ENCODE peak calls at places on chromosomes 6 and 20, in eight cellular contexts. X is psoas muscle, H is tibial nerve, V is BJ, C is GM10248, F is cardiac muscle cell, Y is RWPE1, Q is heart left ventricle. K is an unnamed sample.

GRCh38 chr6:87794922-87795885 is 93.2 kb upstream of the AKIRIN2 start:
- DNase-seq in X (no peak), V (no peak), Y (no peak), Q (no peak), H (no peak), C (no peak), F (no peak), K (no peak)

GRCh38 chr6:87391334-87391733 is 16.4 kb upstream of the CFAP206 start:
- DNase-seq in C (peak; percentile 48), X (no peak), F (peak; percentile 52), H (no peak), Q (no peak), V (no peak), Y (peak; percentile 36), K (peak; percentile 10)

GRCh38 chr6:15553031-15553430 is 109.8 kb downstream of the DTNBP1 start:
- DNase-seq in C (no peak), X (no peak), Q (no peak), Y (no peak), V (no peak), H (no peak), F (no peak), K (no peak)

GRCh38 chr20:64053841-64054661 is 4.6 kb upstream of the SOX18 start:
- DNase-seq in Y (no peak), F (peak; percentile 92), H (no peak), Q (peak; percentile 87), C (peak; percentile 62), V (no peak), X (peak; percentile 61), K (no peak)

GRCh38 chr20:57908691-57909090 is 198.9 kb upstream of the PMEPA1 start:
- DNase-seq in X (no peak), Y (no peak), C (no peak), H (no peak), F (no peak), Q (no peak), V (no peak), K (no peak)

GRCh38 chr6:2763876-2764540 is 1.2 kb upstream of the WRNIP1 start:
- DNase-seq in Q (peak; percentile 66), X (no peak), H (no peak), C (no peak), V (no peak), Y (no peak), F (no peak), K (no peak)

GRCh38 chr20:16228722-16229121 is 344.5 kb downstream of the KIF16B start:
- DNase-seq in H (no peak), Q (no peak), F (no peak), V (no peak), C (no peak), X (no peak), Y (no peak), K (no peak)

GRCh38 chr6:113857565-113858066 is 471 bp downstream of the MARCKS start:
- DNase-seq in H (peak; percentile 32), Q (peak; percentile 60), F (no peak), Y (peak; percentile 28), C (peak; percentile 18), V (no peak), X (peak; percentile 27), K (no peak)

GRCh38 chr6:44432726-44433125 is 45.2 kb downstream of the CDC5L start:
- DNase-seq in Q (no peak), H (no peak), C (no peak), X (no peak), V (no peak), F (no peak), Y (no peak), K (no peak)

GRCh38 chr6:44428682-44429081 is 41.2 kb downstream of the CDC5L start:
- DNase-seq in Q (no peak), H (no peak), X (no peak), F (no peak), V (no peak), Y (no peak), C (no peak), K (no peak)

GRCh38 chr6:44430322-44430721 is 42.8 kb downstream of the CDC5L start:
- DNase-seq in Q (no peak), X (no peak), H (no peak), F (peak; percentile 62), C (no peak), V (no peak), Y (no peak), K (no peak)

GRCh38 chr6:44432227-44432626 is 44.7 kb downstream of the CDC5L start:
- DNase-seq in Q (no peak), Y (no peak), C (no peak), X (no peak), F (no peak), H (no peak), V (no peak), K (no peak)

DNA sequence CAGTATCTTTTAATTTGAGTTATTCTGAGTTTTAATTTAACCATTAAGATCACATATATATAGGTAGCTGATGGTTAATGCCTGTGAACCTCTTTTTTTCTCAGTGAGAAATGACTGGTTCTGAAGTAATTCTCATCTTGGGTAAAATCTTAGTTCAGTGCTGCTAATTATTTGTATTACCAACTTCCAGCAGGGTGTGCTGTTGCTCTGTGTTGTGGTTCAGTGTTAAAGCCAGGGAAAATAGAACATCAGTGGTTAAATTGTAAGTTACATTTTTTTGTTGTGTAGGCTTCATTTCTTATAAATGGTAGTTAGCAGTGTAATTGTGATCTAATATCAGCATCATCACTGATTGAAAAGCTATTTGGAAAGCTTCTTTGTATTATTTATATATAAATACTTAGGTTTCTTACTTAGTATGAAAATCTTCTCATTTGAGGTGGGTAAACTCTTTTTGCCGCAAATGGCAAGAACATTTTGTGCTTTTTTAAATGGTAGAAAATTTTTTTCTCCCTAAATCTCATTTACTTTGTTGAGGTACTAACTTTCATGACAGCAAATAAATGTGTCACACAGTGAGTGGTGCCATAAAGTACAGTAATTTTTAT is 43.7 kb downstream of the CDC5L start:
- DNase-seq in C (peak; percentile 42), Q (no peak), F (peak; percentile 82), X (peak; percentile 21), Y (peak; percentile 37), V (no peak), H (peak; percentile 78), K (peak; percentile 42)
- TF ChIP-seq CTCF in C (peak; percentile 72), Q (peak; percentile 65), F (peak; percentile 67), X (peak; percentile 81), Y (peak; percentile 72), V (peak; percentile 73), H (peak; percentile 71), K (peak; percentile 80)

DNA sequence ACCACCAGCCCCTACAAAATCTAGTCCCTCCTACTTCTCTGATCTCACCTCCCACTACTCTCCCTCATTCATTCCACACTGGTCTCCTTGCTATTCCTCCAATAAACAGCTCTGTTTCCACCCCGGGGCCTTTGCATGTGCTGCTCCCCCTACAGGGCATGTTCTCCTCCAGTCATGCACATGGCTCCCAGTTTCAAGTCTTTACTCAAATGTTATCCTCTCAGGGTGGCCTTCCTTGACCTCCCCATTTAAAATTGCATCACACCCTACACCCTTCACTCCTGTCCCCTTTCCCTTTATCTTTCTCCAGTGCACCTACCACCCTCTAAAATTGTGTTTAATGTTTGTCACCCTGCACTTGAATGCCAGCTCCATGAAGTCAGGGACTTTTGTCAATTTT is 174.5 kb downstream of the MRPL14 start:
- DNase-seq in Y (no peak), C (no peak), H (no peak), V (no peak), Q (no peak), X (no peak), F (no peak), K (no peak)
- TF ChIP-seq CTCF in Y (no peak), C (no peak), H (no peak), V (no peak), Q (no peak), X (peak; percentile 8), F (peak; percentile 26), K (peak; percentile 24)

DNA sequence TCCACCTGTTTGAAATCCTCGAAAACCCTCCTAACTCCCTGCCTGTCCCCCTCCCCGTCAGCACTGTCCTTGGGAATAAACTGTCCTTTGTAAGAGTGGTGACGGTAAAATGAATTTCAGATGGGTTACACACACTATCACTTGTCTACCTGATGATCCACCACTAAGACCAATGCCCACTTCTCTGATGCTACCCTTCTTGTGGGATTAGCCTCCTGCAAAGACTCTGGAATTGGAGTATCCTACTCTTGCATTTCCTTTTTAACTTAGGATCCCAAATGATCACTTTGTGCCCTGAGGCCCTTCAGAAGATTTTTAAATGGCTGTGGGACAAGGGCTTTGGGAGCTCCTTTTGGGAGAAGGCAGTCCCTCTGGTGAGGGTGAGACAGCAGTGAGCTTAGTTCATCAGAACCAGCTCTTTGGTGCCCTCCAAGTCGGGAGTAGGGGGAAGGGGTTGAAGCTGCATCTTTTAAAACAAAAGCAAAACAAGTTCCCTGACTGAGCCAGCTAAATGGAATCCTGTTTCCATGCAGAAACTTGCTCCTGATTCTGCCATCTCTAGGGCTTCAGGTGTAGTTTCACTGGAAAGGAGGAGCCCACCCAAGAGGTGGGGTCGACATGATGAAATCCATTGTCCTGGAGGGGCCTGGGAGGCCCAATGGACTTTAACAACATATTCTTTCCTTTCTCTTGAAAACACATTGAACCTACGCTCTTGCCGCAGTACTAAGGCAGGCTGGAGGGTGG is 86.5 kb downstream of the ASXL1 start:
- DNase-seq in Y (no peak), Q (no peak), C (no peak), X (no peak), H (no peak), V (no peak), F (no peak), K (no peak)
- TF ChIP-seq CTCF in Y (no peak), Q (no peak), C (no peak), X (no peak), H (no peak), V (no peak), F (no peak), K (no peak)

GRCh38 chr20:52193133-52193532 is 1.6 kb upstream of the ZFP64 start:
- DNase-seq in Y (no peak), Q (no peak), C (no peak), F (no peak), H (no peak), V (no peak), X (no peak), K (no peak)

GRCh38 chr20:52193886-52194545 is 2.4 kb upstream of the ZFP64 start:
- DNase-seq in F (no peak), X (no peak), Q (no peak), H (no peak), C (no peak), V (no peak), Y (no peak), K (no peak)

GRCh38 chr20:52191132-52191435 is 495 bp downstream of the ZFP64 start:
- DNase-seq in X (no peak), F (no peak), H (no peak), Y (peak; percentile 68), V (no peak), Q (no peak), C (no peak), K (no peak)

GRCh38 chr20:52191436-52192295 is at the start of gene ZFP64:
- DNase-seq in Q (peak; percentile 86), F (peak; percentile 80), H (peak; percentile 59), X (peak; percentile 71), V (peak; percentile 27), Y (peak; percentile 91), C (peak; percentile 87), K (peak; percentile 60)

DNA sequence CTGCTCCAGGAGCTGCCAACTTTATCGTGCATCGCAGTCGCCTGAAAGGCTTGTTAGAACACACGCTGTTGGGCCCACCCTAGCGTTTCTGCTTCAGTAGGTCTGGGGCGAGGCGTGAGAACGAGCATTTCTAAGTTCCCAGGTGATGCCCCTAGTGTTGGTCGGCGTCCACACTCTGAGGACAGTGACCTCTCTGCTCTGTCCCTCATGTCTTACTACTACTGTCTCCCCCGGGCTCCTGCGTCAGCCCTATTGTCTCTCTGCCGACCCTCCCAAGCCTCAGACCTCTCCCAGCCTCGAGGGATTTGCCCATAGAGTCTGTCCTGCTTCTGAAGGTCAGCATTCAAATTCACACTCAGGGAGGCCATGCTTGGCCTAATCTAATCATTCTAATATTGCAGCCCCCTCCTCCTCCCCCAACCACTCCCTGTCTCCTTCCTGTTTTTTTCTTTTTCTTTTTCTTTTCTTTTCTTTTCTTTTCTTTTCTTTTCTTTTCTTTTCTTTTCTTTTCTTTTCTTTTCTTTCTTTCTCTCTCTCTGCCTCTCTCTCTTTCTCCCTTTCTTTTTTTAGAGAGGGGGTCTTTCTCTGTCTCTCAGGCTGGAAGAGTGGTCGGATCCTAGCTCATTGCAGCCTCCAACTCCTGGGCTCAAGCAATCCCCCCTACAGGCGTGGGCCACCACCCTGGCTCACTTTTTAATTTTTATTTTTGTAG is 873 bp upstream of the ZFP64 start:
- DNase-seq in Y (peak; percentile 50), F (no peak), H (no peak), X (peak; percentile 19), C (peak; percentile 72), Q (no peak), V (no peak), K (no peak)
- TF ChIP-seq CTCF in Y (no peak), F (peak; percentile 10), H (no peak), X (peak; percentile 8), C (peak; percentile 45), Q (no peak), V (peak; percentile 46), K (peak; percentile 32)

K was measured in neural crest cell.